ENCODE peak calls at places on chromosomes 16 and 17, in six cellular contexts. Z is mesendoderm, I is H9, T is IMR-90, C is mesenchymal stem cell, M is neuronal stem cell. P is an unnamed sample.

GRCh38 chr16:79122343-79122742 is 478.2 kb downstream of the MAF start:
- DNase-seq in T (no peak), M (no peak), I (no peak), Z (no peak), C (no peak), P (no peak)

GRCh38 chr16:14427371-14427948 is 202.6 kb downstream of the PARN start:
- DNase-seq in T (peak), I (no peak), Z (no peak), C (peak), M (no peak), P (no peak)

GRCh38 chr16:2846511-2847310 is 11.3 kb downstream of the PRSS22 start:
- DNase-seq in I (no peak), Z (no peak), M (no peak), T (peak), C (peak), P (no peak)

GRCh38 chr16:23330161-23330560 is 28.1 kb downstream of the SCNN1B start:
- DNase-seq in T (no peak), Z (no peak), M (no peak), C (no peak), I (no peak), P (no peak)

GRCh38 chr16:75614247-75614897 is 8.7 kb downstream of the ADAT1 start:
- DNase-seq in T (peak), I (no peak), Z (no peak), M (no peak), C (peak), P (no peak)

GRCh38 chr16:24838554-24839266 is 7.1 kb upstream of the SLC5A11 start:
- DNase-seq in T (peak), Z (no peak), I (no peak), C (peak), M (no peak), P (no peak)

GRCh38 chr17:74165811-74166365 is 37.6 kb upstream of the RPL38 start:
- DNase-seq in C (no peak), Z (no peak), T (no peak), M (no peak), I (peak), P (no peak)

GRCh38 chr16:30761427-30761927 is 385 bp downstream of the CFAP119 start:
- DNase-seq in M (peak), T (peak), Z (peak), I (peak), C (peak), P (peak)

GRCh38 chr17:9509236-9509813 is 66.3 kb downstream of the STX8 start:
- DNase-seq in T (no peak), C (no peak), I (no peak), Z (no peak), M (no peak), P (no peak)

GRCh38 chr16:49993579-49993978 is 31.4 kb upstream of the CNEP1R1 start:
- DNase-seq in M (no peak), C (no peak), T (no peak), Z (no peak), I (no peak), P (no peak)

GRCh38 chr16:57147381-57148191 is 38.3 kb downstream of the PSME3IP1 start:
- DNase-seq in Z (no peak), I (peak), C (no peak), M (no peak), T (peak), P (no peak)

GRCh38 chr17:2084766-2085647 is 30.1 kb downstream of the HIC1 start:
- DNase-seq in T (peak), M (no peak), Z (no peak), C (peak), I (peak), P (no peak)

GRCh38 chr16:28207425-28207824 is 4.3 kb downstream of the XPO6 start:
- DNase-seq in C (no peak), Z (no peak), M (no peak), I (no peak), T (peak), P (no peak)

GRCh38 chr17:40190197-40191021 is 13.1 kb downstream of the RAPGEFL1 start:
- DNase-seq in T (no peak), I (peak), M (no peak), Z (peak), C (peak), P (no peak)

GRCh38 chr16:26453215-26453614 is 613.5 kb upstream of the C16orf82 start:
- DNase-seq in M (no peak), C (no peak), Z (peak), I (no peak), T (no peak), P (no peak)

GRCh38 chr17:40453881-40454630 is 10.8 kb downstream of the IGFBP4 start:
- DNase-seq in T (peak), M (no peak), I (no peak), Z (no peak), C (no peak), P (no peak)

GRCh38 chr16:57623251-57624043 is 5.0 kb upstream of the ADGRG1 start:
- DNase-seq in C (peak), Z (peak), M (no peak), I (peak), T (peak), P (peak)

GRCh38 chr17:36608794-36609497 is 7.6 kb downstream of the MRM1 start:
- DNase-seq in T (peak), I (peak), Z (peak), M (no peak), C (peak), P (peak)

GRCh38 chr17:5468075-5468473 is 708 bp downstream of the DHX33 start:
- DNase-seq in T (no peak), C (no peak), I (no peak), M (no peak), Z (no peak), P (no peak)

GRCh38 chr17:3035256-3035967 is 28.0 kb downstream of the OR1D5 start:
- DNase-seq in I (no peak), C (no peak), M (no peak), Z (no peak), T (no peak), P (no peak)

GRCh38 chr16:27596411-27596810 is 46.5 kb downstream of the KATNIP start:
- DNase-seq in T (no peak), I (no peak), C (no peak), Z (no peak), M (no peak), P (no peak)

GRCh38 chr16:77273-77806 is 685 bp upstream of the MPG start:
- DNase-seq in I (peak), C (peak), T (peak), M (no peak), Z (peak), P (peak)

GRCh38 chr16:47533744-47534292 is 72.7 kb downstream of the PHKB start:
- DNase-seq in Z (no peak), M (no peak), C (no peak), I (no peak), T (no peak), P (no peak)

GRCh38 chr16:27232061-27232841 is 28.9 kb downstream of the KDM8 start:
- DNase-seq in T (no peak), Z (no peak), C (no peak), I (no peak), M (no peak), P (no peak)

GRCh38 chr16:23296994-23297393 is 5.1 kb upstream of the SCNN1B start:
- DNase-seq in I (peak), M (no peak), C (no peak), T (no peak), Z (peak), P (peak)

GRCh38 chr16:66451548-66451947 is 24.5 kb downstream of the BEAN1 start:
- DNase-seq in M (no peak), T (no peak), I (no peak), C (no peak), Z (no peak), P (no peak)

GRCh38 chr16:55671206-55671973 is 15.6 kb downstream of the SLC6A2 start:
- DNase-seq in Z (no peak), I (no peak), T (no peak), M (no peak), C (no peak), P (no peak)

GRCh38 chr17:81480140-81480917 is 32.3 kb downstream of the ACTG1 start:
- DNase-seq in M (no peak), Z (no peak), C (peak), I (no peak), T (peak), P (no peak)

GRCh38 chr17:79082311-79083190 is 7.9 kb downstream of the ENGASE start:
- DNase-seq in M (peak), T (peak), I (peak), Z (peak), C (peak), P (no peak)

GRCh38 chr16:70789231-70789926 is 11.6 kb downstream of the VAC14 start:
- DNase-seq in M (no peak), Z (no peak), I (peak), C (no peak), T (peak), P (peak)

GRCh38 chr16:82195917-82196494 is 26.0 kb upstream of the MPHOSPH6 start:
- DNase-seq in C (peak), I (no peak), Z (no peak), T (no peak), M (no peak), P (no peak)

GRCh38 chr16:11799509-11800384 is 2.7 kb upstream of the ZC3H7A start:
- DNase-seq in I (no peak), T (no peak), M (no peak), C (no peak), Z (peak), P (no peak)

GRCh38 chr17:64621772-64622171 is 40.3 kb downstream of the SMURF2 start:
- DNase-seq in T (no peak), I (no peak), M (no peak), Z (no peak), C (no peak), P (no peak)

GRCh38 chr17:64626827-64627226 is 35.3 kb downstream of the SMURF2 start:
- DNase-seq in I (no peak), T (no peak), C (no peak), M (no peak), Z (no peak), P (no peak)

GRCh38 chr17:64618848-64619247 is 43.3 kb downstream of the SMURF2 start:
- DNase-seq in Z (no peak), I (no peak), M (no peak), C (no peak), T (no peak), P (no peak)

GRCh38 chr17:64625541-64625940 is 36.6 kb downstream of the SMURF2 start:
- DNase-seq in C (no peak), I (no peak), Z (no peak), T (no peak), M (no peak), P (no peak)

GRCh38 chr17:64622931-64623654 is 39.0 kb downstream of the SMURF2 start:
- DNase-seq in T (peak), Z (no peak), I (no peak), C (peak), M (no peak), P (no peak)
- H2BK15ac ChIP-seq in T (no peak), Z (no peak), I (no peak), C (no peak), M (no peak), P (no peak)

GRCh38 chr16:89973654-89974335 is 25.2 kb downstream of the DEF8 start:
- DNase-seq in T (no peak), Z (no peak), I (no peak), C (no peak), M (no peak), P (no peak)

GRCh38 chr16:89972244-89973234 is 24.0 kb downstream of the DEF8 start:
- DNase-seq in Z (peak), T (peak), I (peak), C (peak), M (peak), P (peak)

GRCh38 chr16:89973235-89973634 is 24.7 kb downstream of the DEF8 start:
- DNase-seq in C (no peak), Z (no peak), I (no peak), T (no peak), M (no peak), P (no peak)

GRCh38 chr16:89970011-89970410 is 21.5 kb downstream of the DEF8 start:
- DNase-seq in Z (no peak), I (no peak), T (no peak), C (no peak), M (no peak), P (no peak)

DNA sequence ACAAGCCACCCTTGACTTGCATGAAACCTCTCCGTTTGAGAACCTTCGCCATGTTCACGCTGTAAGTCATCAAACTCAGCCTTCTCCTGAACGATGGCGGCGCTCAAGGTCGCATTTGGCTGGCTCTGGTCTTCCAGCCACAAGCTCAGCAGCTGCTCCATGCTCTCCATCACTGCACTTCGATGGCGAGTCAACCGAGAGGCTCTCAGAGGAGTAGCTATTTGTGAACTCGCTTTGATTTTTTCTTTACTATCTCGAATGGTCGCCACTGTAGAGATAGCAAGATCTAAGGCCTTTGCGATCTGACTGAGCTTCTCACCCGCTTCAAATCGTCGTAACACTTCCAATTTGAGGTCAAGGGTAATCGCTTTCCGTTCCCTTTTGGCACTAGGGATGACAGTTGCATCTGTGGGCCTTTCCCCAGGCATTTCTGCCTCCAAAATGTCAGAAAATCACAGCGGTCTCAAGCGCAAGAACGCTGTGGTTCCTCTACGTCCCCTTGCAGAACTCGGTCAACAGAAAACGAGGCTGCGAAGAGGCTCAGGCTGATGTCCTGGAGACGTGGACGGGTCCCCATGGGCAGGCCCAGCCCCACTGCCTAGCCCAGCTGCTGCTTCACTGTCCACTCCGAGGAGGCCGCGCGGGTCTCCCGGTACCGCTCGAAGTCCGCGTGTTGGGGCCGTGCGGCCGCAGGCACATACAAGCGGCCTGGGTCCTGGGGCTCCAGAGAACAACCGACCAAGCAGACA is 23.1 kb downstream of the DEF8 start:
- DNase-seq in M (no peak), T (no peak), I (no peak), C (no peak), Z (no peak), P (no peak)
- H3K4ac ChIP-seq in M (no peak), T (peak), I (no peak), C (peak), Z (peak), P (peak)

GRCh38 chr17:7611635-7612293 is 2.9 kb downstream of the FXR2 start:
- DNase-seq in Z (no peak), I (no peak), T (no peak), C (no peak), M (no peak), P (no peak)
- H2BK15ac ChIP-seq in Z (no peak), I (no peak), T (no peak), C (no peak), M (no peak), P (no peak)

GRCh38 chr16:87844809-87845208 is 24.5 kb downstream of the SLC7A5 start:
- DNase-seq in C (no peak), I (no peak), T (no peak), M (no peak), Z (no peak), P (no peak)

GRCh38 chr16:87845807-87846619 is 23.3 kb downstream of the SLC7A5 start:
- DNase-seq in Z (no peak), C (no peak), I (no peak), M (no peak), T (no peak), P (no peak)

GRCh38 chr16:87844374-87844733 is 25.0 kb downstream of the SLC7A5 start:
- DNase-seq in Z (peak), C (no peak), M (no peak), T (peak), I (no peak), P (no peak)

GRCh38 chr16:87843678-87844373 is 25.5 kb downstream of the SLC7A5 start:
- DNase-seq in Z (no peak), T (no peak), C (no peak), I (no peak), M (no peak), P (no peak)

GRCh38 chr16:87845213-87845612 is 24.1 kb downstream of the SLC7A5 start:
- DNase-seq in M (no peak), I (no peak), C (no peak), Z (no peak), T (no peak), P (no peak)
- H3K4ac ChIP-seq in M (no peak), I (no peak), C (no peak), Z (no peak), T (no peak), P (no peak)

GRCh38 chr17:75518983-75519540 is 2.7 kb downstream of the TSEN54 start:
- DNase-seq in I (no peak), C (no peak), T (no peak), Z (no peak), M (no peak), P (no peak)

GRCh38 chr17:75523647-75524046 is 1.9 kb upstream of the LLGL2 start:
- DNase-seq in Z (no peak), C (no peak), M (no peak), I (no peak), T (no peak), P (no peak)

GRCh38 chr17:75518201-75518600 is 1.9 kb downstream of the TSEN54 start:
- DNase-seq in T (no peak), Z (no peak), C (no peak), M (no peak), I (no peak), P (no peak)

GRCh38 chr17:75521951-75522727 is 3.4 kb upstream of the LLGL2 start:
- DNase-seq in C (peak), T (peak), Z (no peak), I (no peak), M (no peak), P (no peak)

GRCh38 chr17:75521290-75521689 is 4.2 kb upstream of the LLGL2 start:
- DNase-seq in C (no peak), I (no peak), M (no peak), Z (no peak), T (no peak), P (no peak)
- H2BK15ac ChIP-seq in C (no peak), I (no peak), M (no peak), Z (no peak), T (no peak), P (no peak)

GRCh38 chr16:89386337-89386736 is 104.0 kb downstream of the ANKRD11 start:
- DNase-seq in T (no peak), C (no peak), I (no peak), M (no peak), Z (no peak), P (no peak)
- H3K4ac ChIP-seq in T (no peak), C (no peak), I (no peak), M (no peak), Z (no peak), P (no peak)

GRCh38 chr17:57045868-57046671 is 39.0 kb upstream of the AKAP1 start:
- DNase-seq in I (peak), M (no peak), C (no peak), Z (no peak), T (no peak), P (no peak)
- H2BK15ac ChIP-seq in I (no peak), M (peak), C (no peak), Z (no peak), T (no peak), P (no peak)

GRCh38 chr16:68234188-68235104 is 1.5 kb downstream of the ESRP2 start:
- DNase-seq in Z (peak), I (peak), T (no peak), C (no peak), M (no peak), P (peak)

GRCh38 chr16:68235105-68235881 is 634 bp downstream of the ESRP2 start:
- DNase-seq in Z (peak), C (no peak), I (peak), T (no peak), M (no peak), P (peak)

GRCh38 chr16:68233085-68233834 is 2.7 kb downstream of the ESRP2 start:
- DNase-seq in M (no peak), Z (no peak), C (no peak), I (no peak), T (no peak), P (no peak)

GRCh38 chr16:68232335-68232734 is 3.6 kb downstream of the ESRP2 start:
- DNase-seq in Z (no peak), C (no peak), I (no peak), T (no peak), M (no peak), P (no peak)

GRCh38 chr16:68233835-68234187 is 2.1 kb downstream of the ESRP2 start:
- DNase-seq in Z (no peak), I (no peak), T (no peak), M (no peak), C (no peak), P (no peak)
- H3K4ac ChIP-seq in Z (no peak), I (no peak), T (no peak), M (no peak), C (no peak), P (no peak)